ENCODE peak calls at places on chromosomes 12 and 14, in seven cellular contexts. M is heart left ventricle, Z is Calu3, Q is tibial artery, J is endothelial cell, C is cardiac fibroblast, G is fibroblast of lung. O is an unnamed sample.

GRCh38 chr12:103326190-103326589 is 169.6 kb downstream of the C12orf42 start:
- DNase-seq in M (no peak), Z (no peak), Q (no peak), J (no peak), C (no peak), G (no peak), O (no peak)

GRCh38 chr12:55965941-55966407 is at the start of gene PMEL:
- DNase-seq in M (no peak), Z (peak; percentile 8), Q (no peak), J (peak; percentile 19), C (no peak), G (no peak), O (no peak)

GRCh38 chr14:55329999-55330710 is 58.9 kb downstream of the FBXO34 start:
- DNase-seq in M (no peak), Z (no peak), Q (no peak), J (no peak), C (peak; percentile 48), G (peak; percentile 11), O (no peak)

GRCh38 chr14:68476212-68476964 is 316.5 kb downstream of the ZFP36L1 start:
- DNase-seq in M (peak; percentile 57), Z (no peak), Q (peak; percentile 90), J (no peak), C (peak; percentile 97), G (peak; percentile 94), O (no peak)

GRCh38 chr14:105465209-105466031 is 9.2 kb upstream of the CRIP2 start:
- DNase-seq in M (peak; percentile 79), Z (no peak), Q (no peak), J (no peak), C (no peak), G (no peak), O (no peak)

GRCh38 chr14:88535149-88535548 is 19.7 kb downstream of the PTPN21 start:
- DNase-seq in M (no peak), Z (peak; percentile 56), Q (no peak), J (peak; percentile 21), C (no peak), G (no peak), O (no peak)

GRCh38 chr12:105992849-105993740 is 145.7 kb downstream of the NUAK1 start:
- DNase-seq in M (no peak), Z (no peak), Q (no peak), J (no peak), C (peak; percentile 82), G (no peak), O (no peak)

GRCh38 chr14:70784886-70785285 is 24.4 kb downstream of the MAP3K9 start:
- DNase-seq in M (no peak), Z (no peak), Q (no peak), J (no peak), C (no peak), G (no peak), O (no peak)

GRCh38 chr12:124388679-124389536 is 94.0 kb downstream of the RFLNA start:
- DNase-seq in M (peak; percentile 91), Z (no peak), Q (peak; percentile 92), J (peak; percentile 61), C (peak; percentile 88), G (peak; percentile 88), O (no peak)

GRCh38 chr12:13173012-13173441 is 23.5 kb upstream of the EMP1 start:
- DNase-seq in M (no peak), Z (no peak), Q (no peak), J (no peak), C (peak; percentile 76), G (peak; percentile 91), O (no peak)

GRCh38 chr14:96852823-96853422 is 55.7 kb downstream of the VRK1 start:
- DNase-seq in M (no peak), Z (peak; percentile 24), Q (no peak), J (peak; percentile 8), C (peak; percentile 76), G (peak; percentile 81), O (no peak)

GRCh38 chr14:26191123-26191522 is 406.7 kb downstream of the NOVA1 start:
- DNase-seq in M (no peak), Z (no peak), Q (no peak), J (no peak), C (peak; percentile 10), G (peak; percentile 25), O (no peak)

GRCh38 chr14:55160989-55161388 is 30.4 kb downstream of the DLGAP5 start:
- DNase-seq in M (no peak), Z (no peak), Q (no peak), J (no peak), C (peak; percentile 65), G (peak; percentile 72), O (no peak)

GRCh38 chr12:12441051-12441807 is 84.4 kb downstream of the BORCS5 start:
- DNase-seq in M (no peak), Z (no peak), Q (no peak), J (no peak), C (no peak), G (no peak), O (no peak)

GRCh38 chr14:59677771-59678211 is 101.2 kb upstream of the CCDC175 start:
- DNase-seq in M (no peak), Z (no peak), Q (peak; percentile 41), J (no peak), C (peak; percentile 50), G (no peak), O (no peak)

GRCh38 chr12:38886064-38886463 is 19.3 kb downstream of the CPNE8 start:
- DNase-seq in M (no peak), Z (peak; percentile 20), Q (peak; percentile 49), J (no peak), C (peak; percentile 88), G (no peak), O (no peak)

GRCh38 chr14:49622022-49622607 is 1.5 kb downstream of the MGAT2 start:
- DNase-seq in M (no peak), Z (no peak), Q (no peak), J (no peak), C (no peak), G (no peak), O (no peak)

GRCh38 chr14:23284654-23285529 is 1.0 kb downstream of the HOMEZ start:
- DNase-seq in M (no peak), Z (no peak), Q (no peak), J (no peak), C (peak; percentile 26), G (no peak), O (no peak)

GRCh38 chr14:35229495-35230089 is 62.6 kb upstream of the PSMA6 start:
- DNase-seq in M (no peak), Z (no peak), Q (no peak), J (no peak), C (peak; percentile 30), G (peak; percentile 27), O (no peak)

GRCh38 chr14:62409185-62409584 is 636.1 kb downstream of the KCNH5 start:
- DNase-seq in M (no peak), Z (no peak), Q (no peak), J (no peak), C (no peak), G (peak; percentile 30), O (no peak)

GRCh38 chr12:116236148-116236731 is 41.3 kb downstream of the MED13L start:
- DNase-seq in M (peak; percentile 42), Z (peak; percentile 42), Q (peak; percentile 40), J (peak; percentile 36), C (peak; percentile 73), G (peak; percentile 77), O (no peak)

GRCh38 chr14:100900837-100901390 is 2.6 kb downstream of the RTL1 start:
- DNase-seq in M (no peak), Z (peak; percentile 68), Q (no peak), J (peak; percentile 84), C (no peak), G (no peak), O (peak; percentile 69)

GRCh38 chr12:6072302-6072752 is 52.1 kb downstream of the VWF start:
- DNase-seq in M (peak; percentile 42), Z (no peak), Q (no peak), J (no peak), C (peak; percentile 95), G (peak; percentile 53), O (no peak)
- TF ChIP-seq CTCF in M (peak; percentile 24), Z (no peak), Q (no peak), J (no peak), C (peak; percentile 62), G (peak; percentile 22), O (peak; percentile 62)

GRCh38 chr12:52327830-52328500 is 6.8 kb upstream of the KRT83 start:
- DNase-seq in M (no peak), Z (no peak), Q (no peak), J (no peak), C (no peak), G (no peak), O (peak; percentile 59)
- TF ChIP-seq CTCF in M (no peak), Z (no peak), Q (no peak), J (no peak), C (no peak), G (no peak), O (no peak)

GRCh38 chr14:95098984-95099599 is 58.2 kb downstream of the DICER1 start:
- DNase-seq in M (peak; percentile 53), Z (peak; percentile 41), Q (peak; percentile 65), J (peak; percentile 55), C (peak; percentile 85), G (peak; percentile 74), O (no peak)
- TF ChIP-seq CTCF in M (peak; percentile 80), Z (no peak), Q (peak; percentile 70), J (peak; percentile 61), C (peak; percentile 80), G (peak; percentile 73), O (peak; percentile 96)

GRCh38 chr14:85528882-85529585 is 910 bp upstream of the FLRT2 start:
- DNase-seq in M (no peak), Z (no peak), Q (no peak), J (no peak), C (peak; percentile 87), G (peak; percentile 70), O (no peak)

GRCh38 chr14:85529803-85530574 is at the start of gene FLRT2:
- DNase-seq in M (peak; percentile 42), Z (no peak), Q (peak; percentile 72), J (peak; percentile 27), C (peak; percentile 71), G (peak; percentile 71), O (no peak)

GRCh38 chr14:85527458-85527857 is 2.5 kb upstream of the FLRT2 start:
- DNase-seq in M (no peak), Z (no peak), Q (no peak), J (no peak), C (peak; percentile 59), G (peak; percentile 25), O (no peak)

GRCh38 chr14:85527006-85527405 is 2.9 kb upstream of the FLRT2 start:
- DNase-seq in M (no peak), Z (no peak), Q (no peak), J (no peak), C (peak; percentile 68), G (peak; percentile 23), O (no peak)

DNA sequence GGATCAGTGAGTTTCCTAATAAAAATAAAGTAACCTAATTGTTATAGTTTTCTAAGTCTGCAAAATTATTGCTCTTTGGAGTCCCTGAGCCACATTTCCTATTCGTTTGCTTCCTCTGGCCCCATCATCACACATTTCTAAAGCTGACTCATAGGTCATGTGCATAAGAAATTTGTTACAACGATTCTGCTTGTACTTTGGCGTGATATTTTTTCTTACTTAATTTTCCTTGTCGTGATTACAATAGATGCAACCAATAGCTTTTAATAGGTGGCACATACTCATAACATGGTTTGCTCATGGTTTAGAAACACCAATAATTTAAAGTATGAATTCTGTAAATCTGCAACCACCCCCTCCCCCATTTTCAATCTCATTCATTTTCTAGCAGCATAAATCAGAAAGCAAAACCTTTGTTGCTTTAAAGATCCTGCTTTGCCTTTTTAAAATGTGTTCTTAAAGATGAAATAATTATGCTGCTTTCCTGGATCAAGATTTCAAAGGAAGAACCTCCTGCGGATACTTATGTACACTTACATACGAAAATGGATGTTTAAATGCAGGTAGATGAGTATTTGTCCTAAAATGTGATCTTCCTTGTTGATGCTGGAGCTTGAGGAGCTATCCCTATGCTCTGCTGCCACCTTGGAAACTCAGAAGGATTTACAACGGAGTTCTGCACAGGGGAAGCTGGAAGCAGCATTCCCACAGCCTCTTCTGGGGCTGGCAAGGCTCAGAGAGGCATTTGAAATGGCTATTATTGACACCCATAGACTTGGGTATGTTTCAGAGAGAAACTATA is 1.7 kb upstream of the FLRT2 start:
- DNase-seq in M (peak; percentile 34), Z (no peak), Q (peak; percentile 39), J (peak; percentile 44), C (peak; percentile 93), G (peak; percentile 93), O (no peak)
- TF ChIP-seq CTCF in M (peak; percentile 65), Z (no peak), Q (peak; percentile 39), J (no peak), C (peak; percentile 54), G (peak; percentile 74), O (peak; percentile 98)